ENCODE peak calls at places on chromosome 5, in five cellular contexts. One of them, this sample, is unnamed.
A peak's percentile ranks its signal among the peaks of the same experiment; 100 is the strongest.

GRCh38 chr5:132063090-132063911 is 2.8 kb downstream of the IL3 start:
- DNase-seq in AG04450: peak; percentile 30
- DNase-seq in A673: peak; percentile 67
- DNase-seq in psoas muscle: peak; percentile 82
- DNase-seq in GM23248: peak; percentile 76
- DNase-seq in this sample: no peak

GRCh38 chr5:11372191-11372590 is 532.1 kb downstream of the CTNND2 start:
- DNase-seq in AG04450: no peak
- DNase-seq in A673: no peak
- DNase-seq in psoas muscle: no peak
- DNase-seq in GM23248: no peak
- DNase-seq in this sample: no peak

GRCh38 chr5:99285606-99286005 is 356.8 kb upstream of the CHD1 start:
- DNase-seq in AG04450: no peak
- DNase-seq in A673: no peak
- DNase-seq in psoas muscle: no peak
- DNase-seq in GM23248: no peak
- DNase-seq in this sample: no peak

GRCh38 chr5:4640793-4641192 is 499.3 kb upstream of the ADAMTS16 start:
- DNase-seq in AG04450: no peak
- DNase-seq in A673: no peak
- DNase-seq in psoas muscle: no peak
- DNase-seq in GM23248: peak; percentile 4
- DNase-seq in this sample: no peak

GRCh38 chr5:157947156-157947555 is 88.2 kb upstream of the CLINT1 start:
- DNase-seq in AG04450: no peak
- DNase-seq in A673: peak; percentile 45
- DNase-seq in psoas muscle: no peak
- DNase-seq in GM23248: no peak
- DNase-seq in this sample: no peak

GRCh38 chr5:131169810-131170539 is 769 bp upstream of the LYRM7 start:
- DNase-seq in AG04450: no peak
- DNase-seq in A673: no peak
- DNase-seq in psoas muscle: no peak
- DNase-seq in GM23248: peak; percentile 15
- DNase-seq in this sample: no peak

GRCh38 chr5:62982348-62982747 is 403.7 kb downstream of the LRRC70 start:
- DNase-seq in AG04450: no peak
- DNase-seq in A673: no peak
- DNase-seq in psoas muscle: no peak
- DNase-seq in GM23248: no peak
- DNase-seq in this sample: no peak

GRCh38 chr5:132486318-132487094 is 4.1 kb downstream of the IRF1 start:
- DNase-seq in AG04450: no peak
- DNase-seq in A673: no peak
- DNase-seq in psoas muscle: no peak
- DNase-seq in GM23248: no peak
- DNase-seq in this sample: no peak

GRCh38 chr5:178576591-178577351 is 13.4 kb downstream of the COL23A1 start:
- DNase-seq in AG04450: no peak
- DNase-seq in A673: no peak
- DNase-seq in psoas muscle: no peak
- DNase-seq in GM23248: no peak
- DNase-seq in this sample: no peak

GRCh38 chr5:113264061-113264460 is 170.7 kb downstream of the TSSK1B start:
- DNase-seq in AG04450: peak; percentile 64
- DNase-seq in A673: no peak
- DNase-seq in psoas muscle: no peak
- DNase-seq in GM23248: no peak
- DNase-seq in this sample: no peak

GRCh38 chr5:59246470-59247250 is 646.9 kb downstream of the PDE4D start:
- DNase-seq in AG04450: peak; percentile 4
- DNase-seq in A673: no peak
- DNase-seq in psoas muscle: no peak
- DNase-seq in GM23248: no peak
- DNase-seq in this sample: no peak

GRCh38 chr5:88687253-88687955 is 195.6 kb downstream of the MEF2C start:
- DNase-seq in AG04450: no peak
- DNase-seq in A673: no peak
- DNase-seq in psoas muscle: no peak
- DNase-seq in GM23248: no peak
- DNase-seq in this sample: no peak

GRCh38 chr5:74030371-74030770 is 404.4 kb downstream of the ARHGEF28 start:
- DNase-seq in AG04450: no peak
- DNase-seq in A673: no peak
- DNase-seq in psoas muscle: no peak
- DNase-seq in GM23248: no peak
- DNase-seq in this sample: no peak

GRCh38 chr5:129905467-129906176 is 1.4 kb downstream of the CHSY3 start:
- DNase-seq in AG04450: no peak
- DNase-seq in A673: no peak
- DNase-seq in psoas muscle: peak; percentile 46
- DNase-seq in GM23248: peak; percentile 40
- DNase-seq in this sample: no peak

GRCh38 chr5:6820851-6821479 is 107.7 kb downstream of the TENT4A start:
- DNase-seq in AG04450: no peak
- DNase-seq in A673: peak; percentile 55
- DNase-seq in psoas muscle: no peak
- DNase-seq in GM23248: peak; percentile 37
- DNase-seq in this sample: peak; percentile 43

DNA sequence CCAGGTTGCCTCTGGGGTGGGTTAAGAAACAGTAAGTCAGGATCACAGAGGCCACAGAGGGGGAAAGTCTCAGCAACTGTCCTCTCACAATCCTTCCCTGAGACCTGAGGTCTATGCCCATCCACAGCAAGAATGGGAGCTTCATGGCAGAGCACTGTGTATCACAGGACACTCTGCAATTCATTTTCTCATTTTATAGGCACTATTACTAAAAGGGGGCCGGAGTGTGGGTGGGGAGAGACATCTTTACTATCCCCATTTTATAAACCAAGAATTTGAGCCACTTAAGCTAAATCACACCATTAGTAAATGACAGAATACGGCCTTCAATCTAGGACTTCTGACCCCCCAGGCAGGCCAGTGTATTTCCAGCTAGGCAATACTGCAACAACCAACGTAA is 79.9 kb downstream of the LHFPL2 start:
- DNase-seq in AG04450: no peak
- DNase-seq in A673: no peak
- DNase-seq in psoas muscle: no peak
- DNase-seq in GM23248: no peak
- DNase-seq in this sample: no peak
- H3K27ac ChIP-seq in AG04450: no peak overlapping the region
- H3K27ac ChIP-seq in A673: peak overlapping the region; percentile 62
- H3K27ac ChIP-seq in psoas muscle: no peak overlapping the region
- H3K27ac ChIP-seq in GM23248: no peak overlapping the region
- H3K27ac ChIP-seq in this sample: no peak overlapping the region

GRCh38 chr5:101430551-101430950 is 527.5 kb upstream of the ST8SIA4 start:
- DNase-seq in AG04450: no peak
- DNase-seq in A673: no peak
- DNase-seq in psoas muscle: no peak
- DNase-seq in GM23248: no peak
- DNase-seq in this sample: no peak

GRCh38 chr5:101431201-101431600 is 528.1 kb upstream of the ST8SIA4 start:
- DNase-seq in AG04450: no peak
- DNase-seq in A673: no peak
- DNase-seq in psoas muscle: no peak
- DNase-seq in GM23248: no peak
- DNase-seq in this sample: no peak

GRCh38 chr5:101429241-101429640 is 526.2 kb upstream of the ST8SIA4 start:
- DNase-seq in AG04450: peak; percentile 8
- DNase-seq in A673: no peak
- DNase-seq in psoas muscle: no peak
- DNase-seq in GM23248: peak; percentile 75
- DNase-seq in this sample: no peak

GRCh38 chr5:101424530-101425175 is 521.6 kb upstream of the ST8SIA4 start:
- DNase-seq in AG04450: peak; percentile 11
- DNase-seq in A673: no peak
- DNase-seq in psoas muscle: no peak
- DNase-seq in GM23248: peak; percentile 89
- DNase-seq in this sample: no peak

DNA sequence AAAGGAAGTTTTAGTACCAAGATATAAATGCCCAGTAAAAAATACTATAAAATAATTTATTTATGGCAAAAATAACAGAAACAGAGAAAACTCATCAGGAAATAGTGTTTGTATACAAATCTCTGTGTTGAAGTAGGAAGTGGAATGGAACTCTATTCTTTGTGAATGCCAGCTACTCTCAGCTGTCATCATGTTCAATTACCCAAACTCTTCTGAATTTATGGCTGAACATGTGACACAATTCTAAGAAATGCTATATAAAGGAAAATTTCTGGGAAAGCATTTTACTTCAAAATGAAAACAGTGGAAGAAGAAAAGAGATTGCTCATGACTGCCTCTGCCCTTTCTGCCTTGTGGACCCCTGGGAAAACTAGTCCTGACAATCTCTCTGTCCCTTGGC is 522.3 kb upstream of the ST8SIA4 start:
- DNase-seq in AG04450: no peak
- DNase-seq in A673: no peak
- DNase-seq in psoas muscle: no peak
- DNase-seq in GM23248: peak; percentile 55
- DNase-seq in this sample: no peak
- H3K27ac ChIP-seq in AG04450: no peak overlapping the region
- H3K27ac ChIP-seq in A673: no peak overlapping the region
- H3K27ac ChIP-seq in psoas muscle: no peak overlapping the region
- H3K27ac ChIP-seq in GM23248: peak overlapping the region; percentile 87
- H3K27ac ChIP-seq in this sample: no peak overlapping the region

GRCh38 chr5:78509145-78509865 is 139.3 kb downstream of the LHFPL2 start:
- DNase-seq in AG04450: no peak
- DNase-seq in A673: no peak
- DNase-seq in psoas muscle: no peak
- DNase-seq in GM23248: no peak
- DNase-seq in this sample: no peak
- H3K27ac ChIP-seq in AG04450: peak overlapping the region; percentile 13
- H3K27ac ChIP-seq in A673: no peak overlapping the region
- H3K27ac ChIP-seq in psoas muscle: peak overlapping the region; percentile 73
- H3K27ac ChIP-seq in GM23248: no peak overlapping the region
- H3K27ac ChIP-seq in this sample: peak overlapping the region; percentile 98

GRCh38 chr5:173777669-173778068 is 110.5 kb upstream of the CPEB4 start:
- DNase-seq in AG04450: no peak
- DNase-seq in A673: no peak
- DNase-seq in psoas muscle: no peak
- DNase-seq in GM23248: no peak
- DNase-seq in this sample: no peak

GRCh38 chr5:173777149-173777548 is 111.0 kb upstream of the CPEB4 start:
- DNase-seq in AG04450: no peak
- DNase-seq in A673: no peak
- DNase-seq in psoas muscle: no peak
- DNase-seq in GM23248: no peak
- DNase-seq in this sample: no peak

GRCh38 chr5:173780356-173781234 is 107.6 kb upstream of the CPEB4 start:
- DNase-seq in AG04450: no peak
- DNase-seq in A673: no peak
- DNase-seq in psoas muscle: no peak
- DNase-seq in GM23248: no peak
- DNase-seq in this sample: no peak

GRCh38 chr5:173778784-173779304 is 109.3 kb upstream of the CPEB4 start:
- DNase-seq in AG04450: peak; percentile 4
- DNase-seq in A673: no peak
- DNase-seq in psoas muscle: no peak
- DNase-seq in GM23248: no peak
- DNase-seq in this sample: peak; percentile 67

DNA sequence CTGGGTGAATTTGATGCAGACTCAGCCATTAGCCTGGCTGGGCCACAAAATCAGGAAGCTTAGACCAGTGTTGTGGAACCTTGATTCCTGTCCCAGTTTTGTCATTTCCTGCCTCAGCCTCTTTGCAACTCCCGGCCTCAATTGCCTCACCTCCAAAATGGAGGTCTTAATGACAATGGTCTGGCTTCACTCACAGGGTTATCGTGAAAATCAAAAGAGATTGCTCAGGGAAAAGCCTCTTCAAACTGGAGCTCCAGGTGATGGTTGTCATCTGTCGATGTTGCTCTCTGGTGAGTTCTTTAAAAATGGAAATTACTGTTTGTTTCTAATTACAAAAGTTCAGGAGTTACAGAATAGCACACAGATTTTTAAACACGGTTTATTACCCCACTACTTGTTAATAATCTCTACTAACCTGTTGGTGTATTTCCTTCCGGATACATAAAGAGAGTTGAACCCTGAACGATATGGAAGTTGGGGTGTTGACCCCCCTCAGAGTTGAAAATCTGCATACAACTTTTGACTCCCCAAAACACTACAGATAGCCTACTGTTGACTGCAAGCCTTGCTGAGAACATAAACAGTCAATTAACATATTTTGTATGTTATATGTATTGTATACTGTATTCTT is 109.9 kb upstream of the CPEB4 start:
- DNase-seq in AG04450: no peak
- DNase-seq in A673: no peak
- DNase-seq in psoas muscle: no peak
- DNase-seq in GM23248: no peak
- DNase-seq in this sample: no peak
- H3K27ac ChIP-seq in AG04450: no peak overlapping the region
- H3K27ac ChIP-seq in A673: no peak overlapping the region
- H3K27ac ChIP-seq in psoas muscle: no peak overlapping the region
- H3K27ac ChIP-seq in GM23248: no peak overlapping the region
- H3K27ac ChIP-seq in this sample: peak overlapping the region; percentile 59

DNA sequence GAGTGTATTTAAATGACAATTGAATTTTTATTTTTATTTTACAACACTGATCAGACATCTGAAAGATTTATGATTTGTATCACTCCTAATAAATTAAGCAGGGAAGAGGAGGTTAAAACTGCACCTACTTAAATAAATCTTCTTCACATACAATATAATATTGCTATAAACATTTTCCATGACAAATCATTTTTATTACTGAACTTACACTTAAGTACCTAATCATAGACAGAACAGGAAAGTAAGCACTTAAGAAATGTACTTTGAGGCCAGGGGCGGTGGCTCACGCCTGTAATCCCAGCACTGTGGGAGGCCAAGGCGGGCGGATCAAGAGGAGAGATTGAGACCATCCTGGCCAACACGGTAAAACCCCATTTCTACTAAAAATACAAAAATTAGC is 3.8 kb downstream of the PFDN1 start:
- DNase-seq in AG04450: no peak
- DNase-seq in A673: no peak
- DNase-seq in psoas muscle: no peak
- DNase-seq in GM23248: no peak
- DNase-seq in this sample: no peak
- H3K27ac ChIP-seq in AG04450: no peak overlapping the region
- H3K27ac ChIP-seq in A673: no peak overlapping the region
- H3K27ac ChIP-seq in psoas muscle: peak overlapping the region; percentile 83
- H3K27ac ChIP-seq in GM23248: peak overlapping the region; percentile 57
- H3K27ac ChIP-seq in this sample: peak overlapping the region; percentile 38

GRCh38 chr5:683619-684481 is 9.3 kb downstream of the TPPP start:
- DNase-seq in AG04450: no peak
- DNase-seq in A673: no peak
- DNase-seq in psoas muscle: peak; percentile 73
- DNase-seq in GM23248: no peak
- DNase-seq in this sample: peak; percentile 60
- H3K27ac ChIP-seq in AG04450: no peak overlapping the region
- H3K27ac ChIP-seq in A673: no peak overlapping the region
- H3K27ac ChIP-seq in psoas muscle: no peak overlapping the region
- H3K27ac ChIP-seq in GM23248: no peak overlapping the region
- H3K27ac ChIP-seq in this sample: no peak overlapping the region